ENCODE peak calls at places on chromosome 5, in five cellular contexts. B, F, T, M and K are unnamed samples.

GRCh38 chr5:132274050-132274869 is 16.8 kb downstream of the PDLIM4 start:
- DNase-seq in B (no peak), F (no peak), T (no peak), M (no peak), K (no peak)

GRCh38 chr5:14513266-14513665 is 68.3 kb upstream of the OTULINL start:
- DNase-seq in B (no peak), F (no peak), T (no peak), M (no peak), K (no peak)

GRCh38 chr5:86320266-86320665 is 297.5 kb upstream of the COX7C start:
- DNase-seq in B (no peak), F (no peak), T (no peak), M (no peak), K (no peak)

GRCh38 chr5:33721491-33722245 is 170.1 kb downstream of the ADAMTS12 start:
- DNase-seq in B (no peak), F (no peak), T (no peak), M (no peak), K (no peak)

GRCh38 chr5:68465133-68465532 is 249.6 kb downstream of the PIK3R1 start:
- DNase-seq in B (no peak), F (no peak), T (no peak), M (no peak), K (no peak)

GRCh38 chr5:19940192-19940591 is 47.8 kb downstream of the CDH18 start:
- DNase-seq in B (no peak), F (no peak), T (no peak), M (no peak), K (no peak)

GRCh38 chr5:71810023-71810422 is 90.9 kb downstream of the CARTPT start:
- DNase-seq in B (no peak), F (no peak), T (no peak), M (no peak), K (no peak)

GRCh38 chr5:168908207-168908606 is 329.0 kb upstream of the PANK3 start:
- DNase-seq in B (no peak), F (no peak), T (peak), M (peak), K (no peak)

GRCh38 chr5:177545487-177546261 is 8.7 kb downstream of the FAM193B start:
- DNase-seq in B (no peak), F (no peak), T (peak), M (peak), K (no peak)

GRCh38 chr5:124706729-124707361 is 39.6 kb downstream of the ZNF608 start:
- DNase-seq in B (no peak), F (peak), T (peak), M (no peak), K (no peak)

GRCh38 chr5:131536849-131537448 is 98.1 kb downstream of the RAPGEF6 start:
- DNase-seq in B (no peak), F (no peak), T (no peak), M (no peak), K (no peak)

GRCh38 chr5:135890867-135891266 is 4.8 kb downstream of the IL9 start:
- DNase-seq in B (no peak), F (no peak), T (no peak), M (no peak), K (no peak)

GRCh38 chr5:7759257-7759871 is 91.6 kb downstream of the CFAP90 start:
- DNase-seq in B (no peak), F (no peak), T (no peak), M (no peak), K (no peak)

GRCh38 chr5:137753227-137753985 is 757 bp downstream of the HNRNPA0 start:
- DNase-seq in B (peak), F (peak), T (peak), M (no peak), K (peak)

GRCh38 chr5:95967236-95967635 is 5.6 kb upstream of the ELL2 start:
- DNase-seq in B (no peak), F (no peak), T (no peak), M (no peak), K (no peak)

GRCh38 chr5:135186662-135187522 is 152.9 kb upstream of the PITX1 start:
- DNase-seq in B (no peak), F (no peak), T (no peak), M (peak), K (no peak)